ENCODE peak calls at places on chromosomes 13 and 19, in six cellular contexts. D is HCT116, A is neural progenitor cell, G is PC-3, L is GM23338, I is SK-N-SH. Y is an unnamed sample.

GRCh38 chr13:33402975-33403374 is 117.4 kb upstream of the STARD13 start:
- DNase-seq in I (no peak), L (no peak), G (no peak), D (no peak), A (no peak), Y (no peak)

GRCh38 chr19:47227347-47228167 is 3.4 kb downstream of the BBC3 start:
- DNase-seq in D (peak), A (peak), G (peak), I (peak), L (peak), Y (peak)

GRCh38 chr13:33633701-33634525 is 184.0 kb upstream of the RFC3 start:
- DNase-seq in L (no peak), A (no peak), I (no peak), G (peak), D (no peak), Y (no peak)

GRCh38 chr13:109673477-109673876 is 112.9 kb downstream of the IRS2 start:
- DNase-seq in L (no peak), A (no peak), I (no peak), D (no peak), G (no peak), Y (no peak)

GRCh38 chr13:20353973-20354372 is 121.9 kb upstream of the GJB6 start:
- DNase-seq in L (no peak), A (no peak), I (no peak), G (peak), D (no peak), Y (no peak)

GRCh38 chr19:19459707-19460251 is 54.3 kb downstream of the GATAD2A start:
- DNase-seq in L (no peak), I (no peak), G (peak), A (no peak), D (no peak), Y (no peak)

GRCh38 chr19:5691205-5691929 is 1.3 kb downstream of the RPL36 start:
- DNase-seq in L (peak), A (peak), G (peak), D (no peak), I (peak), Y (peak)

GRCh38 chr19:658916-659839 is 3.8 kb downstream of the RNF126 start:
- DNase-seq in D (no peak), A (no peak), L (no peak), G (no peak), I (no peak), Y (no peak)

GRCh38 chr13:95643814-95644598 is 500 bp downstream of the DZIP1 start:
- DNase-seq in L (peak), I (peak), D (no peak), G (no peak), A (peak), Y (peak)

GRCh38 chr13:20401958-20402856 is 123.5 kb downstream of the CRYL1 start:
- DNase-seq in L (no peak), A (no peak), I (no peak), G (peak), D (no peak), Y (no peak)

GRCh38 chr19:13823256-13823655 is 28.0 kb downstream of the ZSWIM4 start:
- DNase-seq in G (no peak), L (no peak), A (no peak), D (no peak), I (no peak), Y (no peak)

GRCh38 chr19:33580026-33580644 is 41.6 kb upstream of the CHST8 start:
- DNase-seq in D (no peak), G (peak), A (no peak), L (no peak), I (no peak), Y (peak)

GRCh38 chr19:16085115-16085514 is 8.8 kb downstream of the TPM4 start:
- DNase-seq in I (no peak), D (no peak), A (no peak), L (no peak), G (peak), Y (no peak)

GRCh38 chr13:37446503-37446902 is 152.1 kb downstream of the POSTN start:
- DNase-seq in D (no peak), A (no peak), L (no peak), G (peak), I (no peak), Y (peak)

GRCh38 chr19:1856698-1857603 is 6.4 kb downstream of the KLF16 start:
- DNase-seq in L (peak), G (peak), D (no peak), I (peak), A (peak), Y (peak)

GRCh38 chr19:38057954-38058690 is 151.1 kb downstream of the SIPA1L3 start:
- DNase-seq in A (no peak), G (peak), L (no peak), I (peak), D (no peak), Y (peak)
- H3K27ac ChIP-seq in A (peak), G (peak), L (no peak), I (no peak), D (no peak), Y (peak)

GRCh38 chr19:35330475-35330874 is 1.5 kb downstream of the CD22 start:
- DNase-seq in I (no peak), D (no peak), L (no peak), A (no peak), G (no peak), Y (no peak)

GRCh38 chr19:35329323-35329722 is 336 bp downstream of the CD22 start:
- DNase-seq in D (no peak), G (no peak), I (no peak), A (no peak), L (no peak), Y (no peak)

GRCh38 chr19:35334064-35334753 is 5.2 kb downstream of the CD22 start:
- DNase-seq in D (no peak), L (no peak), G (no peak), A (no peak), I (no peak), Y (no peak)

GRCh38 chr19:35331551-35332214 is 2.7 kb downstream of the CD22 start:
- DNase-seq in D (no peak), I (no peak), G (no peak), L (no peak), A (no peak), Y (no peak)

GRCh38 chr19:35332817-35333216 is 3.8 kb downstream of the CD22 start:
- DNase-seq in I (no peak), G (no peak), D (no peak), A (no peak), L (peak), Y (no peak)
- TF ChIP-seq EZH2phosphoT487 in I (no peak), G (no peak), D (no peak), A (no peak), L (no peak), Y (no peak)

GRCh38 chr19:28350037-28350436 is 862.9 kb downstream of the UQCRFS1 start:
- DNase-seq in D (no peak), L (no peak), I (no peak), A (no peak), G (no peak), Y (no peak)

GRCh38 chr19:28350673-28351072 is 862.3 kb downstream of the UQCRFS1 start:
- DNase-seq in G (no peak), D (no peak), I (no peak), L (no peak), A (no peak), Y (no peak)

GRCh38 chr19:28351761-28352160 is 861.2 kb downstream of the UQCRFS1 start:
- DNase-seq in L (no peak), G (no peak), A (no peak), I (no peak), D (no peak), Y (no peak)

GRCh38 chr19:28345811-28346210 is 867.1 kb downstream of the UQCRFS1 start:
- DNase-seq in D (no peak), G (no peak), L (no peak), I (no peak), A (no peak), Y (no peak)

GRCh38 chr19:28349604-28350003 is 863.3 kb downstream of the UQCRFS1 start:
- DNase-seq in A (no peak), I (no peak), L (no peak), G (no peak), D (no peak), Y (no peak)
- TF ChIP-seq CTCF in A (no peak), I (no peak), L (no peak), G (no peak), D (no peak), Y (no peak)

GRCh38 chr19:7486923-7487322 is 1.9 kb downstream of the PEX11G start:
- DNase-seq in A (no peak), G (no peak), L (no peak), D (no peak), I (no peak), Y (no peak)

GRCh38 chr19:7492142-7493055 is 3.6 kb upstream of the PEX11G start:
- DNase-seq in L (no peak), G (no peak), A (no peak), D (no peak), I (no peak), Y (no peak)

GRCh38 chr19:7494416-7495098 is 5.7 kb upstream of the PEX11G start:
- DNase-seq in L (no peak), A (peak), D (no peak), I (peak), G (no peak), Y (no peak)

GRCh38 chr19:7488736-7489353 is at the start of gene PEX11G:
- DNase-seq in A (peak), D (peak), L (peak), G (peak), I (peak), Y (peak)

DNA sequence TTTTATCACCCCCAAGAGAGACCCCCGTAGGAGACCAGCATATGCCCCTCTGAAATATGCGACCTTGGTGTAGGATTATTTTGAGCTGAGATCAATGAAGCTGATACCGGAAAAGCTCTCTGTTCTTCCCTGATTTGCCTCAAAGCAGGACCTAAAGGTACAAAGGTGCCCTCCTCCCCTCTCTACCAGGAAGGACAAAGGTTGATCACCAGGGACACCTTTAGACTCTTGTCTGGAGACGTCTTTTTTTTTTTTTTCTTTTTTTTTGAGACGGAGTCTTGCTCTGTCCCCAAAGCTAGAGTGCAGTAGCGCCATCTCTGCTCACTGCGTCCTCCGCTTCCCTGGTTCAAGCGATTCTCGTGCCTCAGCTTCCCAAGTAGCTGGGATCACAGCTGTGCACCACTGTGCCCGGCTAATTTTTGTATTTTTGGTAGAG is 792 bp upstream of the PEX11G start:
- DNase-seq in L (peak), A (peak), D (no peak), G (no peak), I (no peak), Y (peak)
- H3K27ac ChIP-seq in L (peak), A (peak), D (peak), G (no peak), I (no peak), Y (peak)

GRCh38 chr19:35353635-35354034 is 4.6 kb upstream of the FFAR3 start:
- DNase-seq in G (no peak), L (no peak), A (no peak), I (no peak), D (no peak), Y (no peak)
- TF ChIP-seq EZH2phosphoT487 in G (no peak), L (no peak), A (no peak), I (no peak), D (no peak), Y (no peak)

DNA sequence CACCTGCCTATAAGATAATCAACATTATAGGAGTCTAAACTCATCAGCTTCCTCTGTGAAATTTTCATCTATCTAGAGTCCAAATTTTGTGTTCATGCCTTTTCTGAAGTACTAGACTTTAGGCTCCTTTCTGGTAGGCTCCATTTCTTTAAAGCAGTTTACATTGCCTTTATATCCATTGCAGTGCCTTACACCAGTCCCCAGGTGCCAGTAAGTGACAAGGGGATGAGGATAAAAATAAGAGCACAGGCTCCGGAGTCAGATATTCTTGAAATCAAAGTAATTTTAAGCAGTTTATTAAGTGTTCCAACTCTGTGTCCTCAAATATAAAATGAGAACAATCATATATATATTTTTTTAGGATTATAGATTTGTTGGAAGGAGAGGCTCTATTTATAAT is 10.6 kb upstream of the CYSLTR2 start:
- DNase-seq in D (no peak), G (no peak), I (no peak), A (no peak), L (no peak), Y (no peak)
- TF ChIP-seq CTCF in D (peak), G (no peak), I (no peak), A (no peak), L (peak), Y (no peak)

GRCh38 chr19:3575260-3575741 is 2.6 kb downstream of the HMG20B start:
- DNase-seq in G (no peak), D (no peak), A (peak), L (peak), I (peak), Y (no peak)

GRCh38 chr19:3572855-3573161 is at the start of gene HMG20B:
- DNase-seq in I (no peak), D (no peak), A (no peak), L (no peak), G (no peak), Y (no peak)

GRCh38 chr19:3572132-3572854 is 451 bp upstream of the HMG20B start:
- DNase-seq in D (peak), A (peak), I (peak), L (peak), G (peak), Y (peak)

GRCh38 chr19:3573162-3573857 is 566 bp downstream of the HMG20B start:
- DNase-seq in A (peak), I (no peak), L (peak), D (no peak), G (no peak), Y (peak)

DNA sequence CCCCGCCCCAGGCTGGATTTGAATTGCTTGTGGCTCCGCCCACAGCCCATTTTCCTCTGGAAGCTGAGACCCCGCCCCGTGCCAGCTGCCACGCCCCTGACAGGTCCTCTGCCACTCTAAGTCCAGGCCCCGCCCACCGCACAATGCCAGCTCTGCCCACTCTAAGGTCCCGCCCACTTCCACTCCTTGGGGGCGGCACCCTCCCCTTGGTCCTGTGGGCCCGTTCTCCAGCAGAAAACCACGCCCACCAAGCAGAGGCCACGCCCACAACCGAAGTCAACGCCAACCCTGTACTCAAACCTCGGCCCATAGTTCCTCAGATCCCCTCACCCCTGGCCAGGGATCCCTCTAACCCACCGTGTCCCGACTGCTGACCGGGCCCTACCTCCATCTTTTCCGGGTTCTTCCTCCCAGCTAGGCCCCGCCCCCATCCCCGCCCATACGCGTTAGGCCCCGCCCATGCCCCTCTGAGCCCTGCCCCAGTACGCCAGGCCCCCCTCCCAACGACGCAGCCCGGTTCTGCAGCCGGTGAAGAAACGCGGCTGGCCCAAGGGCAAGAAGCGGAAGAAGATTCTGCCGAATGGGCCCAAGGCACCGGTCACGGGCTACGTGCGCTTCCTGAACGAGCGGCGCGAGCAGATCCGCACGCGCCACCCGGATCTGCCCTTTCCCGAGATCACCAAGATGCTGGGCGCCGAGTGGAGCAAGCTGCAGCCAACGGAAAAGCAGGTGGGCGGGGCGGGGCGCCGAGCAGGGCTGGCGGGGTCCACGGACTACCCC is 1.3 kb downstream of the HMG20B start:
- DNase-seq in L (peak), A (peak), G (peak), I (peak), D (peak), Y (peak)
- H3K27ac ChIP-seq in L (no peak), A (no peak), G (no peak), I (peak), D (peak), Y (no peak)

GRCh38 chr19:48750351-48750750 is 2.1 kb downstream of the FUT1 start:
- DNase-seq in G (no peak), A (no peak), D (no peak), I (no peak), L (no peak), Y (no peak)

GRCh38 chr19:48745208-48745995 is 1.3 kb downstream of the IZUMO1 start:
- DNase-seq in A (peak), G (peak), L (peak), D (no peak), I (peak), Y (peak)

GRCh38 chr19:48749571-48750198 is 2.8 kb downstream of the FUT1 start:
- DNase-seq in I (no peak), G (no peak), A (no peak), D (no peak), L (no peak), Y (no peak)

GRCh38 chr19:48746120-48746519 is 589 bp downstream of the IZUMO1 start:
- DNase-seq in A (no peak), D (no peak), G (no peak), L (no peak), I (no peak), Y (no peak)

GRCh38 chr19:48746738-48747575 is at the start of gene IZUMO1:
- DNase-seq in L (peak), I (peak), D (peak), G (no peak), A (peak), Y (peak)
- TF ChIP-seq EZH2phosphoT487 in L (no peak), I (no peak), D (no peak), G (no peak), A (no peak), Y (no peak)

GRCh38 chr13:79723462-79724116 is 242.6 kb downstream of the NDFIP2 start:
- DNase-seq in A (no peak), L (no peak), D (no peak), I (no peak), G (no peak), Y (no peak)

GRCh38 chr13:79725841-79726240 is 244.9 kb downstream of the NDFIP2 start:
- DNase-seq in A (no peak), L (no peak), D (no peak), I (no peak), G (no peak), Y (no peak)

GRCh38 chr13:79722885-79723445 is 242.0 kb downstream of the NDFIP2 start:
- DNase-seq in A (no peak), I (no peak), D (no peak), L (no peak), G (no peak), Y (no peak)

DNA sequence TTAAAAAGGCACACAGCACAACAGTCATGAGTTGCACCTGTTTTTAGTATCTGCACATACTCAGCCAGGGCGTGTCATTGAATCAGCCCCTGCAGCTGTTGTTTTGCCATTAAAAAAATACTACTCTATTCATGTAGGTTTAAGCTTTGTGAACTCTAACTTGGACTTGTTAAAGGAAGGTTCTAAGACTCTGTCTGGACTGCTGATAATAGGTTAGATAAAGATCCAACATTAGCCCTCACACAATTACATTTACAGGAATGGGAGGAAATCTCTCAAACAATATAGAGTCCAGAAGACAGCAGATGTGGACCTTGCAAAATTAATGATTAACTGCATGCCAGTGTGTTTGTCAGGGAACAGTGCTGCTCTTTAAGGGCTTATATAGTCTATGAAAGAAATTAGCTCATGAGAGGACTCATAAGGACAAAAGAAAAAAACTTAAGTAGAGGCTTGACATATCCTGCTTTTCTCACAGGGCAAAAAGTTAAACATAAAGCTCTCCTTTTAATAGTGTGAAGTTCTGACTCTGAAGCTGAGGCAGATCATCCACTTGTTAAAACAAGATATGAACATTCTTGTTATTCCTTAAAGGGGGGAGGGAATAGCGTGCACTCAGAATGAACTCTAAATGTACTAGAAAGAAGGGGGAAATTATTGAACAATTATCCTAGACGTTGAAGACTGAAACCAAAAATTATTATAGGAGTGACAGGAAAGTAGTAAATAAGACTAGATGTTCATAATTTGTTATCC is 243.6 kb downstream of the NDFIP2 start:
- DNase-seq in G (peak), D (no peak), I (no peak), L (no peak), A (no peak), Y (peak)
- TF ChIP-seq CTCF in G (no peak), D (no peak), I (no peak), L (no peak), A (no peak), Y (no peak)